ENCODE peak calls at places on chromosomes 13 and 19, in six cellular contexts. Y is stomach, Q is heart left ventricle, Z is AG09309, D is fibroblast of the aortic adventitia, V is OCI-LY7. G is an unnamed sample.

GRCh38 chr13:25908390-25908789 is 143.4 kb downstream of the SHISA2 start:
- DNase-seq in D (no peak), Q (no peak), Z (no peak), Y (no peak), V (no peak), G (no peak)

GRCh38 chr19:41597600-41598041 is 21.7 kb downstream of the CEACAM21 start:
- DNase-seq in Y (peak), Z (peak), V (peak), D (peak), Q (no peak), G (no peak)

GRCh38 chr19:13906525-13906904 is 514 bp downstream of the CC2D1A start:
- DNase-seq in D (no peak), Y (peak), V (peak), Q (no peak), Z (no peak), G (peak)

GRCh38 chr13:113732176-113732960 is 26.7 kb upstream of the TMEM255B start:
- DNase-seq in Q (peak), Y (no peak), Z (no peak), D (no peak), V (no peak), G (no peak)

GRCh38 chr13:95497307-95497943 is 55.1 kb upstream of the CLDN10 start:
- DNase-seq in Y (no peak), Z (no peak), Q (peak), V (no peak), D (no peak), G (no peak)

GRCh38 chr13:23461544-23461943 is 28.0 kb upstream of the SACS start:
- DNase-seq in Z (no peak), Y (no peak), Q (no peak), V (no peak), D (no peak), G (no peak)

GRCh38 chr19:246551-246950 is 44.7 kb downstream of the PLPP2 start:
- DNase-seq in D (no peak), Q (peak), Z (no peak), Y (no peak), V (peak), G (no peak)

GRCh38 chr13:24228852-24229458 is 68.4 kb downstream of the SPATA13 start:
- DNase-seq in D (peak), V (peak), Q (no peak), Z (peak), Y (no peak), G (no peak)

GRCh38 chr13:23985846-23986245 is 88.5 kb upstream of the C1QTNF9B start:
- DNase-seq in Z (no peak), Y (no peak), D (no peak), V (no peak), Q (no peak), G (no peak)

GRCh38 chr13:110108348-110109139 is 198.4 kb downstream of the COL4A1 start:
- DNase-seq in D (peak), V (no peak), Q (peak), Z (no peak), Y (peak), G (peak)

GRCh38 chr19:4523306-4524110 is 5.2 kb upstream of the PLIN4 start:
- DNase-seq in Z (no peak), V (peak), D (peak), Q (peak), Y (peak), G (peak)

GRCh38 chr19:39543477-39543857 is 3.5 kb upstream of the EID2 start:
- DNase-seq in Z (no peak), Q (no peak), D (no peak), V (no peak), Y (no peak), G (no peak)

GRCh38 chr13:97434417-97435296 is 688 bp downstream of the RAP2A start:
- DNase-seq in Q (peak), Z (no peak), D (peak), Y (peak), V (peak), G (peak)

DNA sequence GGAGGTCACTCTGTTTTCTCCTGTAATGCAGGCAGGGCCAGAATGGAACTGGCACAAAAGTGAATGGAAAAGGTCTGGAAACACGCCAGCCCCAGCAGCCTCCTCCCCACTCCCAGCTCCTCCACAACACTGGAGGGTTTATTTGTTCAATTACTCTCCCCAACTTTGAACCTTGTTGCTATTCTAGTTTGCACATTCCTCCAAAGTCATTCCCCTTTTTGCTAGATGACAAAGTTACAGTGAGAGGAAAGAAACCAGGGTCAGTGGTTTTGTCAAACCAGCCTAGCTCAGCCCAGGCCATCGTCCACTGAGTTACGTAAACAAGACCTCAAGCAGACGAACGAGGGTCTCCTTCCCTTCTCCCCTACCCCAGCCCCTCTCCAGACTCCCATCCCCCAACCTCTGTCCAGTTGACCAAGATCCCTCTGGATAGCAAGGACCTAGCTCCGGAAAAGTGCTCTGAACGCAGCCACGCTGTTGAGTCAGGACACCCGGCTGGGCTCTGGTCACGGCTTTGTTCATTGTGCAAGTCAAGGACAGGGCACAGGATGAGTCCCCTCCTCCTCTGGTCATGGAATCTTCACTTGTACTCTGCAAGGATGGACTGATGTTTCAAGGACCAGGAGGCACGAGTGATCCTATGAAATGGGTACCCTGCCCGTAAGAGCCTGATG is 180.0 kb downstream of the USP12 start:
- DNase-seq in Z (no peak), Y (peak), D (no peak), V (no peak), Q (no peak), G (no peak)
- H3K4me3 ChIP-seq in Z (no peak), Y (no peak), D (no peak), V (no peak), Q (no peak), G (no peak)

GRCh38 chr19:2087621-2088100 is 8.5 kb downstream of the MOB3A start:
- DNase-seq in Z (no peak), D (no peak), Q (no peak), Y (no peak), V (peak), G (peak)
- H3K4me3 ChIP-seq in Z (no peak), D (no peak), Q (no peak), Y (no peak), V (peak), G (no peak)

GRCh38 chr19:35757749-35758608 is at the start of gene PROSER3:
- DNase-seq in V (peak), Q (peak), Y (peak), D (peak), Z (peak), G (peak)

GRCh38 chr19:35757231-35757748 is 461 bp upstream of the HSPB6 start:
- DNase-seq in Y (peak), D (peak), Z (peak), V (no peak), Q (peak), G (peak)

GRCh38 chr19:35755550-35756371 is 1.1 kb downstream of the HSPB6 start:
- DNase-seq in V (no peak), Z (no peak), Q (peak), D (peak), Y (peak), G (peak)

GRCh38 chr19:35755160-35755549 is 1.7 kb downstream of the HSPB6 start:
- DNase-seq in D (no peak), Z (no peak), V (no peak), Q (no peak), Y (no peak), G (no peak)

GRCh38 chr19:35756373-35757230 is at the start of gene HSPB6:
- DNase-seq in Q (peak), V (no peak), Y (peak), Z (no peak), D (peak), G (no peak)
- H3K4me3 ChIP-seq in Q (peak), V (peak), Y (peak), Z (peak), D (peak), G (peak)

GRCh38 chr13:21328201-21328600 is 130.9 kb downstream of the ZDHHC20 start:
- DNase-seq in D (no peak), V (no peak), Q (no peak), Y (no peak), Z (no peak), G (no peak)
- H3K4me3 ChIP-seq in D (no peak), V (no peak), Q (no peak), Y (no peak), Z (no peak), G (no peak)

GRCh38 chr19:9037415-9038062 is 27.3 kb upstream of the MUC16 start:
- DNase-seq in D (no peak), Z (no peak), Q (no peak), Y (no peak), V (no peak), G (no peak)
- H3K4me3 ChIP-seq in D (no peak), Z (no peak), Q (no peak), Y (no peak), V (no peak), G (no peak)

GRCh38 chr19:45101796-45102195 is 8.8 kb downstream of the PPP1R37 start:
- DNase-seq in Q (no peak), Y (no peak), V (no peak), D (no peak), Z (no peak), G (no peak)

GRCh38 chr19:45104658-45105384 is 11.8 kb downstream of the PPP1R37 start:
- DNase-seq in Y (no peak), V (no peak), D (no peak), Z (no peak), Q (no peak), G (no peak)

GRCh38 chr19:45102481-45102880 is 9.5 kb downstream of the PPP1R37 start:
- DNase-seq in Z (no peak), Q (no peak), V (no peak), D (no peak), Y (no peak), G (no peak)

GRCh38 chr19:45103200-45103624 is 10.2 kb downstream of the PPP1R37 start:
- DNase-seq in D (no peak), Z (no peak), Q (no peak), V (no peak), Y (no peak), G (peak)

DNA sequence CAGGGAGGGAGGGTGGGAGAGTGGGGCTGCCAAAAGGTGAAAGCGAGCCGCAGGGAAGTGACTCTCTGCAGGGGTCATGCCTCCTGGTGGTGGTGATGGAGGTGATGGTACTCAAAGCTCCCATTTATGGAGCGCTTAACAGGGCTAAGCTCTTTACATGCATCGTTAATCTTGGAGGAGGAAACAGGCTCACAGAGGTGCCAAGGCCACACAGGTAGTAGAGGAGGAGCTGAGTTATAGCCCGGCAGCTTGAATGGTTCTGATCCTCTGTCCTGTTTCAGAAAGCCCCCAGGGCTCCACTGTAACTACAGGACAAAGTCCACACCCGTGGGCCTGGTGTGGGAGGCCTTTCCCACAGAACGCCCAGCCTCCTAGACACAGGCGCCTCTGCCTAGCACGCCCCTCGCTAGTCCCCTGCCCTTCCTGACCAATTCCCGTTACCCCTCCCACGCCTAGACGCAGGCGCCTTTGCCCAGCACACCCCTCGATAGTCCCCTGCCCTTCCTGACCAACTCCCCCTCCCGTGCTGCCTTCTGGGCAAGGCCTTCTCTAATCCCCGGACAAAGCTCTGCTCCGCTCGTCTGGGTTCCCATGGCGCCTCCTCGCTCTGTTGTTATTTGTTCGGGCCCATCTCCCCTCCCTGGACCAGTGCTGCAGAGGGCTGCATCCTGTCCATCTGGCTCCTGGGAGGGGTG is 10.8 kb downstream of the PPP1R37 start:
- DNase-seq in Z (no peak), D (no peak), Q (no peak), Y (no peak), V (no peak), G (no peak)
- H3K4me3 ChIP-seq in Z (no peak), D (no peak), Q (no peak), Y (no peak), V (no peak), G (no peak)

GRCh38 chr13:45055198-45055901 is 65.0 kb upstream of the GTF2F2 start:
- DNase-seq in D (peak), V (no peak), Y (no peak), Z (peak), Q (no peak), G (no peak)
- H3K4me3 ChIP-seq in D (peak), V (no peak), Y (no peak), Z (no peak), Q (no peak), G (no peak)

DNA sequence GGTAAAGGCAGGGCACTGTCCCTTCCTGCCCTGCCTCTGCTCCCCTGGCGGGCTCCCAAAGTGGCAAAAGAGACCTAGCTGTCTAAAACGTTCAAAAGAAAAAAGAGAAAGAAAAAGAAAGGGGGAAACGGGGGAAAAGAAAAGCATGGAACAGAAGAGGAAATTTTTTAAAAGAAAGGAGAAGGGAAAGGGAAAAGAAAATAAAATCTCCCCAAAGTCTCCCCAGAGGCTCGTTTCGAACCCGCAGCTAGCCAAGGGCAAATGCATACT is 37.0 kb upstream of the FLT1 start:
- DNase-seq in D (no peak), Y (no peak), V (no peak), Q (no peak), Z (no peak), G (no peak)
- H3K4me3 ChIP-seq in D (peak), Y (peak), V (no peak), Q (peak), Z (peak), G (peak)

GRCh38 chr19:45027371-45027770 is 11.5 kb upstream of the CLASRP start:
- DNase-seq in Z (no peak), Y (no peak), Q (no peak), D (no peak), V (no peak), G (no peak)
- H3K4me3 ChIP-seq in Z (no peak), Y (no peak), Q (no peak), D (no peak), V (no peak), G (no peak)

DNA sequence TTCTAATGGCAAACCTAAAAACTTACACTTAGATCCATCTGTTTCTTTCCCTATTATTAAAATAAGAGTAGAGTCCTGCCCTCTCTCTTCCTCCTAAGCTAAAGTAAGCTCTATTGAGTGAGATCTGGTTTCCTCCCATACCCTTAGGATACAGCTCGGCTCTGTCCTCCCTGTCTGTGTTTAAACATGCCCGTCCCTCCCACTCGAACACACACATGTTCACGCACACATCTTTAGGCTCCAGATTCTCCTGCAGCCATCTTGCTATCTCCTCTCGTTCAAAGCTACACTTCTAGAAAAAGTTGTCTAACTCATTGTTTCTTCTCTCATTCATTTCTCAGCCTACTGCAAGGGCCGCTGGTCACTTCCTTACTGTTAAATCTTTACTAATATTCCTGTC is 15.1 kb upstream of the CEBPG start:
- DNase-seq in V (no peak), Z (no peak), D (no peak), Y (no peak), Q (no peak), G (no peak)
- H3K4me3 ChIP-seq in V (no peak), Z (no peak), D (no peak), Y (no peak), Q (no peak), G (no peak)